ENCODE peak calls at places on chromosomes 5 and 9, in seven cellular contexts. I is tibial nerve; Y is BE2C; T is CD4-positive, CD25-positive, alpha-beta regulatory T cell; D is heart right ventricle; C is DND-41; Q is A549. L is an unnamed sample. For H3K4me1, the result is how much of the 10 kb centered on the place peaks cover.

GRCh38 chr5:113161806-113162205 is 185.2 kb downstream of the DCP2 start:
- DNase-seq in I (no peak), Y (no peak), T (no peak), D (peak), C (no peak), Q (no peak), L (no peak)

GRCh38 chr5:92769986-92770385 is 811.0 kb downstream of the NR2F1-AS1 start:
- DNase-seq in I (no peak), Y (no peak), T (no peak), D (no peak), C (no peak), Q (no peak), L (no peak)

GRCh38 chr5:158599132-158599531 is 500.6 kb downstream of the EBF1 start:
- DNase-seq in I (no peak), Y (no peak), T (no peak), D (no peak), C (no peak), Q (no peak), L (peak)

GRCh38 chr5:40318378-40318777 is 361.3 kb upstream of the PTGER4 start:
- DNase-seq in I (no peak), Y (no peak), T (no peak), D (no peak), C (no peak), Q (no peak), L (no peak)

GRCh38 chr9:97307500-97308163 is at the start of gene CCDC180:
- DNase-seq in I (peak), Y (no peak), T (no peak), D (peak), C (no peak), Q (no peak), L (no peak)

GRCh38 chr5:15737882-15738677 is 238.1 kb downstream of the FBXL7 start:
- DNase-seq in I (no peak), Y (no peak), T (no peak), D (no peak), C (no peak), Q (no peak), L (no peak)

GRCh38 chr9:75105841-75106240 is 17.5 kb downstream of the OSTF1 start:
- DNase-seq in I (no peak), Y (no peak), T (no peak), D (no peak), C (no peak), Q (no peak), L (peak)

GRCh38 chr9:116959775-116960174 is 272.7 kb downstream of the TRIM32 start:
- DNase-seq in I (no peak), Y (peak), T (no peak), D (no peak), C (no peak), Q (no peak), L (no peak)

GRCh38 chr9:6243746-6244145 is 28.1 kb downstream of the IL33 start:
- DNase-seq in I (no peak), Y (no peak), T (no peak), D (no peak), C (no peak), Q (no peak), L (no peak)

GRCh38 chr5:7837401-7837800 is 13.5 kb downstream of the CFAP90 start:
- DNase-seq in I (no peak), Y (no peak), T (no peak), D (no peak), C (no peak), Q (no peak), L (no peak)

GRCh38 chr5:138503487-138504270 is 38.4 kb downstream of the EGR1 start:
- DNase-seq in I (no peak), Y (peak), T (peak), D (no peak), C (peak), Q (peak), L (peak)

GRCh38 chr5:6395102-6395445 is 16.7 kb upstream of the MED10 start:
- DNase-seq in I (no peak), Y (no peak), T (no peak), D (no peak), C (no peak), Q (no peak), L (no peak)

GRCh38 chr9:22529426-22530199 is 83.0 kb downstream of the DMRTA1 start:
- DNase-seq in I (no peak), Y (no peak), T (no peak), D (no peak), C (no peak), Q (no peak), L (no peak)

DNA sequence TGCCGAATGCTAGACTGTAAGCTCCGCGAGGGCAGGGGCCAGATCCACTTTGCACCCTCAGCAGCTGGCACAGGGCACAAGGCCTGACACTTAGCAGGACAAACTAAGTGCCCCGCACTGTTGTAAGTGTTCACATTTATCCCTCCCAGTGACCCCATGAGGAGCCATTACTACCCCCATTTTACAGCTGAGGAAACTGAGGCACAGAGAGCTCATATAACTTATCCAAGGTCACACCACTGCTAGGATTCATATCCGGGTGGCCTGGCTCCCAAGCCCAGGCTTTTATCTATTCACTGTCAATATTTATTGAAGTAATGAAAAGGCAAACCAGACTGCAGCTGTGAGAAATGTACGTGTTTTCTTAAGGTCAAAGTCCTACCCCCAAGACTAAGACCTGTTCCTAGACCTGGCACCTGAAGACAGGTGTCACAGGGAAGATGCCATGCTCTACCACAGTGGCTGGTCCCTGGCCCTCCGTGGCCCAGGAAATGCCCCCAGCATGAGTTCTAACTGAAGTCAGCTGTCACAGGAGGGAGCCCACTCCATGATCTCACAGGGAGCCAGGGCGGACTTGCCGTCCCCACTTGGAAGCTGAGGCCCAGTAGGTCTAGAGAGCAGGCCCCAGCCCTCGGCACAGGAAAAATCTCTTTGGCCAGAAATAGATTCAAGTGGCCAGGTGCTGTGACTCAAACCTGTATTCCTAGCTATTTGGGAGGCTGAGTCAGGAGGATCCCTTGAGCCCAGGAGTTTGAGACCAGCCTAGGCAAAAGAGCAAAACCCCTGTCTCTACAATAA is 74.7 kb upstream of the IL17B start:
- DNase-seq in I (no peak), Y (no peak), T (no peak), D (no peak), C (no peak), Q (no peak), L (no peak)
- H3K4me1 ChIP-seq in I (under half), Y (under half), T (under half), D (half or more), C (under half), Q (under half), L (under half)

GRCh38 chr9:27487128-27487527 is 37.0 kb upstream of the IFNK start:
- DNase-seq in I (no peak), Y (no peak), T (no peak), D (no peak), C (no peak), Q (no peak), L (no peak)
- H3K4me1 ChIP-seq in I (under half), Y (under half), T (under half), D (under half), C (under half), Q (under half), L (under half)

GRCh38 chr9:8766096-8766495 is 966.5 kb upstream of the DMAC1 start:
- DNase-seq in I (no peak), Y (no peak), T (no peak), D (no peak), C (no peak), Q (no peak), L (no peak)

GRCh38 chr9:8760000-8760767 is 960.6 kb upstream of the DMAC1 start:
- DNase-seq in I (no peak), Y (no peak), T (no peak), D (no peak), C (no peak), Q (no peak), L (peak)

GRCh38 chr9:8764041-8764440 is 964.5 kb upstream of the DMAC1 start:
- DNase-seq in I (no peak), Y (no peak), T (no peak), D (no peak), C (no peak), Q (no peak), L (peak)

GRCh38 chr9:8762676-8763075 is 963.1 kb upstream of the DMAC1 start:
- DNase-seq in I (no peak), Y (no peak), T (no peak), D (no peak), C (no peak), Q (no peak), L (no peak)
- H3K4me1 ChIP-seq in I (under half), Y (under half), T (under half), D (under half), C (under half), Q (under half), L (under half)

GRCh38 chr9:87464992-87465378 is 32.7 kb upstream of the DAPK1 start:
- DNase-seq in I (no peak), Y (no peak), T (no peak), D (no peak), C (no peak), Q (no peak), L (no peak)
- H3K4me1 ChIP-seq in I (under half), Y (under half), T (under half), D (under half), C (under half), Q (under half), L (under half)

DNA sequence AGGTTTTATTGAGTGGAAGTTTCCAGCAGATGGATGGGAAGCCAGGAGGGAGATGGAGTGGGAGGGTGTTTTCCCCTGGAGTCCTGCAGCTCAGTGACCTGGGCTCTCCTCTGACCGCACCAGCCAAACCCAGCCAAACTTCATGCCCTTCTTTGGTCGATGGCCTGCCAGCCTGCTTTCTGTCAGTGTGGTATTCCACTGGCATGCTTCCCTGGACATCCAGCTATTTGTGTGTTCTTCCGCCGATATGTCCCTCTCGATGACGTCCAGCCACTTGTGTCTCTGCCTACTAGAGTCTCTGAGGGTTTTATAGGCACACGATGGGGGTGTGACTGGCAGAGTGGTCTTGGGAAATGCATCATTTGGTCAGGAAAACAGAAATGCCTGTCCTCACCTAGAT is 33.8 kb downstream of the GPBP1 start:
- DNase-seq in I (no peak), Y (no peak), T (no peak), D (peak), C (no peak), Q (no peak), L (no peak)
- H3K4me1 ChIP-seq in I (under half), Y (under half), T (half or more), D (half or more), C (under half), Q (under half), L (under half)

DNA sequence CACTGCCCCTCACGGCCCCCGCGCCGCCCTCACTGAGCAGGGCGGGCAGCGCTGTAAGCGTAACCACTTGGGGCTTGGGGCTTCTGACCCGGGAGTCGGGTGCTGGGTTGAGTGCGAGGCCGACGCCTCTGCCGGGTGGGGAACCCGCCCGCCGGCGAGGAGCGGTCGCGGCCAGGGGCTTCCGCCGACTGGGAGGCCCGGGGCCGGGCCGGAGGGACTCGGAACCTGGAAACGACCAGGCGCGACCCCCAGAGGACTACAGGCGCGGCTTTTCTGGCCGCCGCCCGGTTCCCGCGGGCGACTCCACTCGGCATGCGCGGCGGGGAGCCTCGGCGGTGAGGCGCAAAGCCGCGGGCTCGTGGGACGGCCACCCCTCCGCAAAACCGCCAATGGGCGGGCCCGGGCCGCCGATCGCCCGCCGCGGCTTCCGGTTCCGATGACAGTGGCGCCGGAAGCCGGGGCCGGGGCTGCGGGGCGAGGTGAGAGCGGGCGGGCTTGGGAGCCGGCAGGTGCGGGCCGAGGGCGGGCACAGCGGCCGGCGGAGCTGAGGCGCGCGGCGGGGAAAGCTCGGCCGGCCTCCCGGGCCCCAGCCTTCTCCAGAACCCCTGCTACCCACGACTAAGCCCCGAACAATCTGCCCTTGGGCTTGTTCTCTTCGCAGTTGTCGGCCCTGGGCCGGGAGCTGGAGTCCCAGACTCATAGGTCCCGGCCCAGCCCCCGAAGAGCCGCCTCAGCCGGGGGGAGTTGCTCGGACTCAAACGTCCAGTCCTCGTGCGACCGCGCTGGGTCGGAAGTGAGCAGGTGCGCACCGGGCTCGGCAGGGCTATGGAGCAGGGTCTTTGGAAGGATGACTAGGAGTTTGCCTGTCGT is at the start of gene RMND5B:
- DNase-seq in I (peak), Y (peak), T (peak), D (peak), C (peak), Q (peak), L (peak)
- H3K4me1 ChIP-seq in I (under half), Y (under half), T (under half), D (under half), C (under half), Q (under half), L (under half)

GRCh38 chr9:92723801-92724323 is 40.8 kb downstream of the BICD2 start:
- DNase-seq in I (no peak), Y (no peak), T (no peak), D (no peak), C (no peak), Q (no peak), L (no peak)

GRCh38 chr9:92725266-92725545 is 39.4 kb downstream of the BICD2 start:
- DNase-seq in I (no peak), Y (no peak), T (no peak), D (no peak), C (no peak), Q (no peak), L (no peak)

GRCh38 chr9:92725726-92726125 is 38.9 kb downstream of the BICD2 start:
- DNase-seq in I (no peak), Y (no peak), T (no peak), D (no peak), C (no peak), Q (no peak), L (no peak)

GRCh38 chr9:92723299-92723625 is 41.4 kb downstream of the BICD2 start:
- DNase-seq in I (no peak), Y (no peak), T (no peak), D (no peak), C (no peak), Q (no peak), L (no peak)

DNA sequence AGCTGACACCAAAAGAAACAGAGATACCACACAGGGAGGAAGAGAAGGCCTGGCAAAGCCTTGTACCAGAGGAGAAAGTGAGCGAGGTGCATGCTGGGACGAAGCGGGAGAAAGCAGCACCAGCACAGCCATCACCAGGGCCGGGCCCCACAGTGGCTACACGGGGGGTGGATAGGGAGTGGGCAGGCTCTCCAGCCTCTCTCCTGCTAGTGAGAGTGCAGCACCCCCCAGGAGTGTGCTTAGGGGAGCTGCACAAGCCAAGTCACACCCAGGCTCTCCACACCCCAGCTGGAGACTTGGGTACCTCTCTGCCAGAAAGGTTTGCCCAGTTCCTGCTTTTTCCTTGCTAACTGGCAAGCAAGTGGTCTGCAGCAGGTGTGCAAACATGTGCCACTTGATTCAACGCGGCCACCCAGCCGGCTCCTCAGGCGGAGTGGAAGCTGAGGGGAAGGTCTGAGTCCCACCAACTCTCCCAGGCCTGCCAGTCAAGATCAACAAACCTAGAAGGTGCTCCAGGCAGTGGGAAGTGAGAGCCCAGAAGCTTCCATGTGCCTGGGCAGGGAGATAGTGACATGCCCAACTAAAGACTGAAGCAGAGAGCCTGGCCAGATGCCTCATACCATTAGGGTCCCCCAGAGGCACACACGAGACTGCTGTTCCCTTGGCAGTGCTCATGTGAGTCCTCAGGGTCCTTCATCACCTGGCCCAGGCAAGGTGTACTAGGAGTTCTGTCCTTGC is 39.9 kb downstream of the BICD2 start:
- DNase-seq in I (no peak), Y (no peak), T (no peak), D (no peak), C (no peak), Q (no peak), L (no peak)
- H3K4me1 ChIP-seq in I (under half), Y (under half), T (under half), D (under half), C (under half), Q (under half), L (under half)

GRCh38 chr9:134474656-134475050 is 148.4 kb downstream of the RXRA start:
- DNase-seq in I (no peak), Y (no peak), T (no peak), D (no peak), C (no peak), Q (no peak), L (no peak)

GRCh38 chr9:134474058-134474370 is 147.8 kb downstream of the RXRA start:
- DNase-seq in I (no peak), Y (no peak), T (no peak), D (no peak), C (no peak), Q (no peak), L (no peak)

GRCh38 chr9:134473353-134474057 is 147.2 kb downstream of the RXRA start:
- DNase-seq in I (no peak), Y (no peak), T (no peak), D (peak), C (no peak), Q (no peak), L (no peak)

GRCh38 chr9:134475051-134475790 is 149.0 kb downstream of the RXRA start:
- DNase-seq in I (peak), Y (peak), T (no peak), D (peak), C (peak), Q (peak), L (no peak)

DNA sequence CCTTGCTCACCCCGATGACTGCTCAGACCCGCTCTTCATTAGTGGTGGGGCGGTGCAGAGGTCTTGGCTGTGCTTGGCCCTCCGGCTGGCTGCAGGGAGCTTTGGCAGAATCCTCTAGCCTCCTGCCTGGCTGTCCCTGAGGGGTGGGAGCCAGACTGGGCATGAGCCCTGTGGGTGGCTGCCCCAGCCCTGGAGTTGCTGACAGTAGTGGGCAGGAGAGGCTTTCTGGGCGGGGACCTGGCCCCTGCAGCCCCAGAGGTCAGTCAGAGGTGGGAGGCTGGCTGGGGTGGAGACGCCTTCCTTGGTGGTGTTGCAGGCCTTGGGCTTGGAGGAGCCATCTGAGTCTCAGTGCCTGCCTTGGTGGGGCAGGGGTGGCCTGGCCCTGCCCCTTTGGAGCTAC is 146.0 kb downstream of the RXRA start:
- DNase-seq in I (no peak), Y (no peak), T (no peak), D (no peak), C (no peak), Q (no peak), L (no peak)
- H3K4me1 ChIP-seq in I (under half), Y (under half), T (under half), D (half or more), C (under half), Q (under half), L (under half)

DNA sequence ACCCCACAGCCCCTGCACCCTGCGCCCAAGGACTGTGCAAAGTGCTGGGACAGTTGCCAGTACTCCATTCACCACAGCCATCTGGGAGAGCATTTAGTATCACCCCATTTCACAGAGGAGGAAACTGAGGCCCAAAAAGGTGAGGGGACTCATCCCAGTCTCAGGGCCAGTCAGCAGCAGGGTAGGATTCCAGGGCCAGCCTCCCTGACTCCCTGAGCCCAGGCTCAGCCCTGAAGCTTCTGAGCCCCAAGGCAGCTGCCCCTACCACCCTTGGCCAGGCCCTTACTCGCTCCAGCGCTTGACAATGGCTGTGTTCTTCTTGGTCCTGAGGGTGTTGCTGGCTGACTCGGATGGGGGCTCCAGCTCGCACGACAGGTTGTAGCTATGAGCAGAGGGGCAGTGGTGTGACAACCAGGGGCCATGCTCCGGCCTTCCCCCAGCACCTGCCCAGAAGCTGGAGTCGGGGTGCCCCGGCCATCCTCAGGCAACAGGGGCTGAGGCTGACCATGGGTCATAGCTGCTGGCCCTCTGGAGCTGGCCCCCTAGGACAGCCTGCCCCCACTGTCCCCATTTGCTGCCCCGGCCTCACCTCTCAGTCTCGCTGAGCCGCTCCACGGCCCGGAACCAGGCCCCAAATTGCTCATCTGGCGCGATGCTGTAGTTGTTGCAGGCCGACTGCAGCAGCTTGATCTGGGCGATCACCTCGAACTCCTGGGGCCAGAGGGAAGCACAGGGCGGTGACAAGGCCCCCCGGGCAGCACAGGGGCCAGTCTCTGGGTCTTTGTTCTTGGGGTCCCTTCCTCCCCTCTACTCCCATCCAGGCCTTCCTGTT is 18.6 kb downstream of the RALGDS start:
- DNase-seq in I (no peak), Y (no peak), T (no peak), D (no peak), C (no peak), Q (no peak), L (no peak)
- H3K4me1 ChIP-seq in I (under half), Y (under half), T (under half), D (under half), C (under half), Q (under half), L (under half)

GRCh38 chr5:107464403-107464802 is 206.3 kb downstream of the EFNA5 start:
- DNase-seq in I (no peak), Y (no peak), T (no peak), D (no peak), C (no peak), Q (no peak), L (no peak)
- H3K4me1 ChIP-seq in I (under half), Y (under half), T (under half), D (under half), C (under half), Q (half or more), L (under half)

L was measured in cardiac muscle cell.